ENCODE peak calls at places on chromosomes 1 and 21, in ten cellular contexts. O is suprapubic skin; G is CD4-positive, alpha-beta T cell; X is psoas muscle; E is pancreas; Y is lower lobe of right lung; P is fibroblast of lung; J is mammary epithelial cell; R is colonic mucosa; H is esophagus muscularis mucosa. W is an unnamed sample.

GRCh38 chr1:53562256-53562982 is 103.2 kb downstream of the DMRTB1 start:
- DNase-seq in E (no peak), Y (no peak), J (no peak), H (no peak), O (peak), P (no peak), G (no peak), R (no peak), X (no peak), W (no peak)

GRCh38 chr21:31862078-31862477 is 10.7 kb upstream of the HUNK start:
- DNase-seq in G (no peak), P (no peak), X (no peak), O (no peak), J (no peak), H (no peak), E (no peak), R (no peak), Y (no peak), W (peak)

GRCh38 chr1:212635141-212635601 is 26.6 kb downstream of the ATF3 start:
- DNase-seq in J (no peak), P (peak), R (no peak), H (no peak), E (no peak), Y (no peak), X (no peak), O (no peak), G (no peak), W (no peak)

GRCh38 chr1:46489638-46490602 is at the start of gene DMBX1:
- DNase-seq in E (peak), R (peak), Y (no peak), X (peak), J (peak), O (no peak), P (no peak), H (no peak), G (no peak), W (no peak)

GRCh38 chr1:86194491-86195034 is 38.0 kb upstream of the COL24A1 start:
- DNase-seq in H (no peak), E (no peak), R (no peak), J (no peak), P (peak), O (no peak), X (no peak), Y (no peak), G (no peak), W (no peak)

GRCh38 chr1:2135425-2135824 is 59.1 kb downstream of the FAAP20 start:
- DNase-seq in Y (peak), X (peak), J (peak), P (peak), E (no peak), G (no peak), H (no peak), O (no peak), R (no peak), W (peak)

GRCh38 chr1:228335406-228336307 is 71.0 kb downstream of the TRIM11 start:
- DNase-seq in H (no peak), E (no peak), X (no peak), O (peak), J (no peak), G (no peak), R (no peak), P (no peak), Y (peak), W (peak)

GRCh38 chr1:184945678-184946412 is 28.5 kb downstream of the NIBAN1 start:
- DNase-seq in P (peak), O (no peak), Y (no peak), E (no peak), G (no peak), H (peak), R (no peak), J (no peak), X (no peak), W (no peak)

GRCh38 chr1:108007531-108007930 is 42.6 kb upstream of the VAV3 start:
- DNase-seq in J (peak), Y (no peak), X (no peak), H (peak), R (no peak), E (no peak), G (no peak), P (no peak), O (no peak), W (no peak)

GRCh38 chr1:227940791-227941241 is 6.9 kb downstream of the WNT9A start:
- DNase-seq in O (peak), G (no peak), Y (peak), E (peak), X (peak), P (no peak), R (peak), H (no peak), J (no peak), W (peak)

GRCh38 chr1:68384872-68385390 is 64.8 kb downstream of the RPE65 start:
- DNase-seq in J (peak), G (no peak), E (peak), O (no peak), X (no peak), R (no peak), Y (no peak), H (no peak), P (peak), W (no peak)

GRCh38 chr1:186643600-186643999 is 36.6 kb downstream of the PTGS2 start:
- DNase-seq in P (no peak), Y (no peak), J (peak), R (no peak), O (no peak), H (no peak), G (no peak), E (no peak), X (no peak), W (no peak)

GRCh38 chr1:172821609-172822274 is 162.8 kb downstream of the FASLG start:
- DNase-seq in O (no peak), G (no peak), Y (no peak), E (no peak), P (peak), R (no peak), X (no peak), H (no peak), J (peak), W (no peak)

GRCh38 chr21:39107739-39108138 is 75.5 kb downstream of the PSMG1 start:
- DNase-seq in Y (no peak), J (no peak), P (no peak), R (no peak), X (no peak), G (no peak), O (peak), E (no peak), H (no peak), W (no peak)

GRCh38 chr1:200354243-200354642 is 55.6 kb downstream of the ZNF281 start:
- DNase-seq in R (no peak), J (peak), Y (no peak), X (no peak), O (no peak), G (no peak), H (no peak), E (no peak), P (no peak), W (no peak)

GRCh38 chr1:228163776-228164534 is 1.6 kb upstream of the IBA57 start:
- DNase-seq in H (no peak), J (no peak), E (peak), O (peak), G (no peak), Y (peak), X (no peak), P (no peak), R (no peak), W (no peak)

GRCh38 chr1:24957016-24957807 is 27.1 kb upstream of the RUNX3 start:
- DNase-seq in J (peak), G (no peak), O (no peak), H (no peak), P (no peak), R (no peak), Y (no peak), X (no peak), E (no peak), W (no peak)

GRCh38 chr1:182389619-182390047 is 2.0 kb downstream of the GLUL start:
- DNase-seq in O (no peak), X (no peak), G (no peak), Y (peak), H (no peak), J (peak), P (no peak), R (peak), E (peak), W (no peak)

DNA sequence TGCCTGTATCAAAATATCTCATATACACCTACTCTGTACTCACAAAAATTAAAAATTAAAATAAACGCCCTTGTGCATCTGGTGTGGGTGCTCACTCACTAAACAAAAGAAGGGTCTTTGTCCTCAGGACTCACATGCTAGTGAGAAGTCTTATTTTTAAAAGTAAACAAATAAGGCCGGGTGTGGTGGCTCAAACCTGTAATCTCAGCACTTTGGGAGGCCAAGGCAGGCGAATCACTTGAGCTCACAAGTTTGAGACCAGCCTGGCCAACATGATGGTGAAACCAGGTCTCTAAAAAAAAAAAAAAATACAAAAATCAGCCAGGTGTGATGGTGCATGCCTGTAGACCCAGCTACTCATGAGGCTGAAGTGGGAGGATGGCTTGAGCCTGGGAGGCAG is 51.5 kb downstream of the BCAR3 start:
- DNase-seq in Y (no peak), H (no peak), O (no peak), G (no peak), J (no peak), X (no peak), E (no peak), R (no peak), P (no peak), W (no peak)
- TF ChIP-seq CTCF in Y (no peak), H (no peak), O (no peak), G (no peak), J (no peak), X (no peak), E (no peak), R (no peak), P (no peak), W (no peak)

DNA sequence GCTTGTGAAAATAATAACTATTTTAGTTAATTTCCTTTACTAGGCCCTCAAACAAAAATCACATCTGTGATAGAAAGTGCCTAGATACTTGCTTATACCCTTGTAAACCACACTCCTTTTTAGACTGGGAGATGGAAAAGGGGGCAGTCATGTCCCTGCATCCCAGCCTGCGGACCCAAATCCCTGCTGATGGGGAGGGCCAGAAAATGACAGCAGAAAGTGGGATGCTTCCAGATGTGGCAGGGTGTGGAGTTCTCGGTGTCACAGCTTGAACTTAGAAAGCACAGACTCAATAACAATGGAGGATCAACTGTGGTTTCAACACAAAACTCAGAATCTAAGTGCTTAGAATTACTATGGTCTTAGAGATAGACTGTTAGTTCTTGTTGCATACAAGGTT is 95.5 kb upstream of the F3 start:
- DNase-seq in O (no peak), X (no peak), G (no peak), E (no peak), R (no peak), P (no peak), H (peak), J (no peak), Y (no peak), W (no peak)
- H3K27ac ChIP-seq in O (no peak), X (no peak), G (no peak), E (no peak), R (peak), P (peak), H (peak), J (no peak), Y (no peak), W (no peak)

DNA sequence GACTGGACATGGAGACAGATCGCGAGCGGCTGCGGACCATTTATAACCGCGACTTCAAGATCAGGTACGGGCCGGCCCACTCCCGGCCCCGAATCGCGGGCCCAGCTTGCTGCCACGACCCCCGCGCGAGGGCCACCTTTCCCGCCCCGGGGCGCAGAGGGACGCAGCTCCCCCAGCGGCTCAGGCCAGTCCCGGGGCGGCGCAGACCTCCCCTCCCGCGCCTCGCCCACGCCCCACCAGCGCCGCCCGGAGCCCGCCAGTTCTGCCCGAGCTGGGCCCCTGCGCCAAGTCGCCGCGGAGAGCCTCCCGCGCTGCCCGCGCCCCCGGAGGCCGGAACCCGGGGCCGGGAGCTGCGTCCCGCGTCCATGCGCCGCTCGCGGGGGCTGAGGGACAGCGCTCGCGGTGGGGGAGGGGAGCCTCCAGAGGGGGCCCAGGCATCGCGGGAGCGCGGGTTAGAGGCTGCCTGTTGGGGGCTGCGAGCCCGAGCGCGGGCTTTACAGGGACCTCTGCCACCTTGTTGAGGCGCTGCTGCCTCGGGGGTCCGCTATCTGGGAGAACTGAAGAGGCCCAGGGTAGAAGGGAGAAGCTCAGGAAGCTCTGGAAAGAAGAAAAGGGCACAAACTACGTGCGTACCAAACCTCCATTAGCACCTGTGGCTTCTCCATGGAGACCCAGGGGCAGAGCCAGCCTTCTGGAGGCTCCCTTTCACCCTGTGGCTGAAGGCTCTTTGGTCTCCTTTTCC is 698 bp downstream of the MOV10 start:
- DNase-seq in O (no peak), J (peak), E (peak), Y (no peak), P (peak), H (no peak), G (peak), R (peak), X (peak), W (no peak)
- TF ChIP-seq CTCF in O (peak), J (no peak), E (no peak), Y (peak), P (peak), H (peak), G (no peak), R (no peak), X (peak), W (no peak)

GRCh38 chr1:39689635-39690034 is 1.6 kb downstream of the HPCAL4 start:
- DNase-seq in J (no peak), G (no peak), X (no peak), Y (no peak), P (no peak), E (no peak), H (no peak), R (no peak), O (no peak), W (no peak)
- H3K27ac ChIP-seq in J (no peak), G (no peak), X (no peak), Y (no peak), P (no peak), E (no peak), H (no peak), R (no peak), O (no peak), W (no peak)

GRCh38 chr1:32291708-32292508 is at the start of gene HDAC1:
- DNase-seq in Y (peak), E (peak), J (peak), O (peak), P (peak), X (peak), H (peak), R (peak), G (peak), W (peak)
- TF ChIP-seq CTCF in Y (no peak), E (no peak), J (no peak), O (no peak), P (no peak), X (no peak), H (no peak), R (no peak), G (no peak), W (no peak)

GRCh38 chr1:201537028-201537427 is 1.9 kb upstream of the NAV1 start:
- DNase-seq in O (no peak), R (no peak), G (no peak), J (no peak), P (no peak), Y (no peak), E (no peak), H (no peak), X (no peak), W (no peak)

GRCh38 chr1:201535778-201536245 is 3.1 kb upstream of the NAV1 start:
- DNase-seq in H (no peak), X (peak), G (no peak), O (no peak), P (no peak), R (no peak), E (no peak), Y (no peak), J (no peak), W (no peak)

GRCh38 chr1:201537467-201537866 is 1.5 kb upstream of the NAV1 start:
- DNase-seq in Y (no peak), X (no peak), E (no peak), P (no peak), G (no peak), J (no peak), O (no peak), H (no peak), R (no peak), W (no peak)

GRCh38 chr1:201535046-201535777 is 3.7 kb upstream of the NAV1 start:
- DNase-seq in P (peak), G (no peak), Y (no peak), J (peak), E (no peak), X (no peak), H (no peak), R (no peak), O (no peak), W (peak)

GRCh38 chr1:201536542-201536941 is 2.4 kb upstream of the NAV1 start:
- DNase-seq in Y (no peak), H (no peak), R (no peak), J (peak), E (no peak), X (peak), G (no peak), P (peak), O (no peak), W (peak)
- H3K27ac ChIP-seq in Y (no peak), H (peak), R (peak), J (no peak), E (no peak), X (peak), G (no peak), P (peak), O (peak), W (peak)

DNA sequence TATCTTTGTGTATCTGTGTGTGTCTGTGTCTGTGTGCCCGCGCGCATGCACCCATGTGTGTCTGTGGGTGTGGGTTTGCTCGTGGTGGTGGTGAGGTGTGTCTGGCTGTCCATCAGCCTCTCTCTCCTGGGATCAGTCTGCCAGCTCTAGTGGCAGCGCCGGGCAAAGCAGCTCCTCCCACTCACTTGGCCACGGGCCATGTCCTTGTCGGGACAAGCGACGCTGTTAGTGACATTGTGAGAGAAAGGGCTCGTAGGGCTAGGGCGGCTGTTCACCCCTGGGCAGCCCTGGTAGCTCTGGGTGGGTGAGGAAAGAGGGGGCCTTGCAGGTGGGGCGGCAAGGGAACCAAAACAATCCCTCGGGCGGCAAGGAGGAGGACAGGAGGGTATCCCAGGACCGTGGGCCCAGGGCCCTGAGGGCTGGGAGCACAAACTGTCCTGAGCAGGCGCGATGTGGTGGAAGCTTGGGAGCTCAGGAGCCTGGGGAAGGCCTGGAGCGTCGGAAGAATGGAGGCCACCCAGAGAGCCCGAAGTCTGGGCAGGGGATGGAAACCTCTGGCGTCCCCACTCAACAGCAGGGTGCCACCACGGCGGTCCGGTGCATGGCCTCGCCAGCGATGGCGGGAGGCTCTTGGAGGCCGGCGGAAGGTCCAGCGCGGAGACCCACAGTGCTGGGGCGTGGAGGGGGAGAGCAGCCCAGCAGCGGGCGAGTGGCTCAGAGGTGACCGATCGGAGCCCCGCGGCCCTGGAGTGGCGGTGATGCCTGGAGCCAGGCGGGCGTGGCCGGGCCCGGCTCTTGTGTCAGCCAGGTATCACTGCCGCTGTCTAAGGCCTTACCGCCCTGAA is 140.5 kb downstream of the LIPI start:
- DNase-seq in G (no peak), Y (no peak), J (no peak), R (no peak), H (no peak), X (no peak), E (no peak), P (no peak), O (no peak), W (no peak)
- TF ChIP-seq CTCF in G (no peak), Y (no peak), J (no peak), R (no peak), H (no peak), X (no peak), E (no peak), P (no peak), O (no peak), W (no peak)

DNA sequence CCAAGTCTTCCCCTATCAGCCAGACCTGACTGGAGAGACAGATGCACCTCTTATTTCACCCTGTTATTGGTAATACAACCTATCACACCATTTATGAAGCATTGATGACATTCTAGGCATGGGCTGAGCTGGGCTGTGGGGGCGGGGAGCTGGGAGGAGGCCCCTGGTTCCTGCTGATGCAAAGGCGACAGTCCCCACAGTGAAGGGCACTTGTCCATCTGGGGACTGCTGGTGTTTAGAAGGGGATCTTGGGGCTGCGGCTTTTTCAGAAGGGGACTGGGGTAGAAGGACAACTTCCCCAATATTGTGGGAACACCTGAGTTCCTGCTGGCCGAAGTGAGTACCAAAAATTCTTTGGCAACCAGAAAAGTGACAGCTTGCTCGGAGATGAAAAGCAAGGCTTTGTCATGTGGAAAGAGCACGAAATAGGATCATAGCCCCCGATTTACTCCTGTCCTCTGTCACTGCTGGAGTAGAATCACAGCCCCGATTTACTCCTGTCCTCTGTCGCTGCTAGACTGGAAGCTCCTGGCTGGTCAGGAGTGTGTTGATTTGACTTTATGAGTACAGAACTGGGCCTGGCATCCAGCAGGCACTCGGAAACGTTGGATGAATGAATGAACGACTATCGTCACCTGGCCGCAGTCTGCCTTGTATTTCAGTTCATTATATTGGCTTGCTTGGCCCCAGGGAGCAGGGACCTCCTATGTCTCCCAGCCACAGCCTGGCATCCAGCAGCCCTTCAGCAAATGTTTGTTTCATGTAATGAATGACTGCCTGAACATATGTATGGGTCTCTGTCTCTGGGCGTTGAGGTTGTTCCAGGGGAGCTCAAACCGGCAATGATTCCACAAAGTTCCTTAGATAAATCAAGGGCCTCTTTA is 16.5 kb upstream of the ETV3L start:
- DNase-seq in P (no peak), Y (no peak), E (no peak), X (no peak), J (no peak), H (no peak), O (no peak), G (no peak), R (no peak), W (no peak)
- H3K27ac ChIP-seq in P (no peak), Y (no peak), E (no peak), X (no peak), J (no peak), H (no peak), O (no peak), G (no peak), R (no peak), W (no peak)

W was measured in coronary artery.